ENCODE peak calls at places on chromosomes 3 and 15, in five cellular contexts. N is AG10803, W is GM12864, B is fibroblast of mammary gland, D is brain microvascular endothelial cell. J is an unnamed sample.

GRCh38 chr15:74252291-74253080 is 16.4 kb downstream of the CCDC33 start:
- DNase-seq in N (peak), W (no peak), B (peak), D (peak), J (no peak)

GRCh38 chr3:142647856-142648255 is 51.7 kb downstream of the PLS1 start:
- DNase-seq in N (no peak), W (no peak), B (peak), D (no peak), J (no peak)

GRCh38 chr15:32861741-32862140 is 143.9 kb downstream of the GREM1 start:
- DNase-seq in N (peak), W (no peak), B (peak), D (peak), J (peak)

GRCh38 chr3:69115731-69116130 is 6.7 kb downstream of the LMOD3 start:
- DNase-seq in N (peak), W (no peak), B (peak), D (no peak), J (no peak)

GRCh38 chr3:47714606-47715005 is 67.1 kb downstream of the SMARCC1 start:
- DNase-seq in N (no peak), W (no peak), B (no peak), D (no peak), J (no peak)

GRCh38 chr15:97645758-97646157 is 314.7 kb upstream of the ARRDC4 start:
- DNase-seq in N (no peak), W (no peak), B (no peak), D (no peak), J (no peak)

GRCh38 chr3:71109241-71109976 is 474.1 kb downstream of the FOXP1 start:
- DNase-seq in N (peak), W (no peak), B (peak), D (peak), J (no peak)

GRCh38 chr3:12983326-12983725 is 89.9 kb downstream of the IQSEC1 start:
- DNase-seq in N (no peak), W (no peak), B (no peak), D (no peak), J (no peak)

GRCh38 chr15:70098461-70099166 is 897 bp upstream of the TLE3 start:
- DNase-seq in N (no peak), W (no peak), B (no peak), D (no peak), J (peak)

GRCh38 chr3:126683069-126683468 is 21.0 kb upstream of the CHCHD6 start:
- DNase-seq in N (no peak), W (no peak), B (no peak), D (no peak), J (no peak)

GRCh38 chr3:1728510-1728909 is 370.2 kb upstream of the CNTN4 start:
- DNase-seq in N (no peak), W (no peak), B (no peak), D (no peak), J (no peak)

GRCh38 chr15:90836296-90836871 is 32.0 kb upstream of the FURIN start:
- DNase-seq in N (peak), W (no peak), B (peak), D (peak), J (no peak)

GRCh38 chr15:33700695-33701303 is 267.5 kb upstream of the CHRM5 start:
- DNase-seq in N (peak), W (peak), B (peak), D (peak), J (peak)

GRCh38 chr3:95319921-95320494 is 1257.1 kb downstream of the NSUN3 start:
- DNase-seq in N (no peak), W (no peak), B (no peak), D (peak), J (no peak)

GRCh38 chr3:61562042-61562809 is 855 bp downstream of the PTPRG start:
- DNase-seq in N (peak), W (no peak), B (no peak), D (no peak), J (no peak)

GRCh38 chr3:151903501-151903991 is 30.1 kb downstream of the SUCNR1 start:
- DNase-seq in N (peak), W (no peak), B (peak), D (peak), J (no peak)

GRCh38 chr3:159380891-159381290 is 579.0 kb downstream of the MFSD1 start:
- DNase-seq in N (no peak), W (no peak), B (no peak), D (no peak), J (no peak)

GRCh38 chr3:194276768-194277546 is 74.2 kb downstream of the CPN2 start:
- DNase-seq in N (peak), W (no peak), B (peak), D (no peak), J (no peak)
- H3K4me3 ChIP-seq in N (no peak), W (no peak), B (no peak), D (no peak), J (no peak)

GRCh38 chr15:39979606-39980005 is 45.7 kb downstream of the EIF2AK4 start:
- DNase-seq in N (no peak), W (no peak), B (no peak), D (no peak), J (no peak)

GRCh38 chr15:39974656-39975230 is 40.8 kb downstream of the EIF2AK4 start:
- DNase-seq in N (peak), W (no peak), B (peak), D (no peak), J (no peak)

GRCh38 chr15:39976291-39977274 is 42.7 kb downstream of the EIF2AK4 start:
- DNase-seq in N (peak), W (no peak), B (peak), D (peak), J (no peak)
- TF ChIP-seq CTCF in N (peak), W (no peak), B (peak), D (peak), J (no peak)

GRCh38 chr3:182862159-182862860 is 69.0 kb downstream of the ATP11B start:
- DNase-seq in N (no peak), W (no peak), B (no peak), D (no peak), J (no peak)
- H3K4me3 ChIP-seq in N (no peak), W (no peak), B (no peak), D (no peak), J (no peak)

GRCh38 chr3:57152150-57152549 is 13.0 kb downstream of the IL17RD start:
- DNase-seq in N (no peak), W (no peak), B (no peak), D (no peak), J (no peak)
- TF ChIP-seq CTCF in N (peak), W (no peak), B (peak), D (peak), J (no peak)

GRCh38 chr3:63279000-63279366 is 875 bp downstream of the SYNPR start:
- DNase-seq in N (no peak), W (no peak), B (no peak), D (no peak), J (no peak)
- H3K4me3 ChIP-seq in N (no peak), W (no peak), B (no peak), D (no peak), J (no peak)

DNA sequence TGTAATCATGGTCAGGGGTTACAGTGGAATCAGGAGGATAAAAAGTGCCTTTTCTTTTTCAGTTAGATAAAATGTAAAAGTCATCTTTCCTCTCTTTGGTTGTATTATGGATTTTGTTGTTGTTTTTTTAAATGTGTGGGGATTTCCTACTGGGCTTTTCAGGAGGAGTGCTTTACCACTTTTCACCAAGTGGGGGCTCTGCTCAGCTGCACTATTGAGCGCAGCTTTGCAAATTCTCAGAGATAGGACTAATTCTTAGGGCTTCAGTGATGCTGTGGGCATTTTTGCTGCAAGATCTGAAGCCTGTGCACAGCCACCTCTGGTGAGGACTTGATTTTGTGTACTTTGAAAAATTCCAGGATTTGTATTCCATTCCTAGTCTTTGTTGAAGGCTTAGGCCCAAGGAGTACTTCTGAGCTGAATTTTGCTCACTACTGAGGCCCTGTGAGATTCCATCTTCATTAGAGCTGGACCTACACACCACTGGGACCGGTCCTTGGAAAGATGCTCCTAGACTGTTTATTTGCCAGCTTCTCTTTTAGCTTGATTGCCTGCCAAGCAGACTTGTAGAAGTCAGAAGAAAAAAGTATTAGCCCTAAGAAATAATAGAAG is 7.5 kb downstream of the GNB5 start:
- DNase-seq in N (peak), W (no peak), B (peak), D (peak), J (peak)
- TF ChIP-seq CTCF in N (peak), W (peak), B (peak), D (peak), J (peak)

DNA sequence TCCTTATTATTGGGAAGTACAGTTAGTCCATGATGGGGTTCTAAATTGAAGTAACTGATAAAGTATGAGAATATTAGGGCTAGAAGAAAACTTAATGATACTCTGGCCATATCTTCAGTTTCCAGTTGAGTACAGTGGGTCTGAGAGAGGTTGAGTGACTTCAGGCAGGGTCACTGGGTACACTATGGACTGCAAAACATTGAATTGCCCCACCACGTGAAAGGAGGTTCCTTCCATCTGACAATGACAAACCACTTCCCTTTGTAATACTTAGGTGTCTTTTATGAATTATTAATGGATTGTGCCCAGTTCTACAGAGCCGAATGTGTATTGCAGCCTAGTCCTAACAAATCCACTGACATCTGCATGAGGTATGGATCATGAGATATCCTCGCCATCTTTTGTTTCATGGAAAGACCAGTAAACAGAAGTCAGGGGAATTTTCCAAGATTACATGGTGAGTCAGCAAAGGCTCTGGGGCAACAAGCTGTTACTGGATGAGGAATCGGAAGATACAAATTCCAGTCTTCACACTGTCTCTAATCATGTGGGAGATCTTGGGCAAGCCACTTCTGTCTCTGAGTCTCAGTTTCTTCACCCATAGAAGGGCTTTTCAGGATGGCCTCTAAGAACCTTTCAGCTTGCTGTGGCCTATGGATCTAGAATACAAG is 66.4 kb upstream of the BCL6 start:
- DNase-seq in N (peak), W (no peak), B (peak), D (peak), J (no peak)
- H3K4me3 ChIP-seq in N (no peak), W (no peak), B (no peak), D (no peak), J (no peak)

GRCh38 chr15:69008056-69008455 is 6.4 kb upstream of the NOX5 start:
- DNase-seq in N (no peak), W (no peak), B (no peak), D (no peak), J (no peak)
- TF ChIP-seq CTCF in N (no peak), W (no peak), B (no peak), D (no peak), J (no peak)

GRCh38 chr15:41337047-41337446 is 4.4 kb downstream of the NUSAP1 start:
- DNase-seq in N (no peak), W (no peak), B (no peak), D (no peak), J (no peak)

GRCh38 chr15:41334293-41335120 is 1.8 kb downstream of the NUSAP1 start:
- DNase-seq in N (no peak), W (no peak), B (no peak), D (no peak), J (peak)

GRCh38 chr15:41336549-41336948 is 3.9 kb downstream of the NUSAP1 start:
- DNase-seq in N (no peak), W (no peak), B (no peak), D (no peak), J (peak)

GRCh38 chr15:41340189-41340695 is 7.6 kb downstream of the NUSAP1 start:
- DNase-seq in N (no peak), W (no peak), B (no peak), D (no peak), J (no peak)

DNA sequence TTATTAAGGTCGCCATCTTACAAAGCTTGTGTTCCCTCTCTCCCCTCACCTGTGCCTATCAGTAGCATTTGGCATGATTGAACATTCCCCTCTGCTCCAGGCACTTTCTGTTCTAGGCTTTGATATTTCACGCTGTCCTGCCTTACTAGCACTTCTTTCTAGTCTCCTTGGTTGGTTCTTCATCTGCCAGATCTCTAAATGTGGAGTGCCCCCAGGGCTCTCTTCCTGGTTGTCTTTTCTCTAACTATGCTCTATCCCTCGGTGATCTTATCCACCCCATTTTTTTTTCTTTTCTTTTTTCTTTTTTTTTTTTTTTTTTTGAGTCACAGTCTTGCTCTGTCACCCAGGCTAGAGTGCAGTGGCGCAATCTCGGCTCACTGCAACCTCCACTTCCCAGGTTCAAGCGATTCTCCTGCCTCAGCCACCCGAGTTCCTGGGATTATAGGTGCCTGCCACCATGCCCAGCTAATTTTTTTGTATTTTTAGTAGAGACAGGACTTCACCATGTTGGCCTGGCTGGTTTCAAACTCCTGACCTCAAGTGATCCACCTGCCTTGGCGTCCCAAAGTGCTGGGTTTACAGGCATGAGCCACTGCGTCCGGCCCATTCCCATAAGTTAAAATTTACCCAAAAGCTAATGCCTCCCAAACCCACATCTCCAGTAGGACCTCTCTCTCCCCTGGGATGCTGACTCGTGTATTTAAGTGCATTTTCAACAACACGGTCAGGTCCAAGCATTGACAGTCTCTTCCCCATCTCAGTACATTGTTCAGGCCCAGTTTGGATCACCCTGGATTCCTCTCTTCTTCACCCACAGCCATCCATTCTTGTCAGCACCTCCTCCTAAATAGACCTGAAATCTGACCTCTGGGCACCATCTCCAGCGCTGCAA is 5.2 kb downstream of the NUSAP1 start:
- DNase-seq in N (no peak), W (no peak), B (peak), D (no peak), J (no peak)
- H3K4me3 ChIP-seq in N (no peak), W (no peak), B (no peak), D (no peak), J (no peak)